ENCODE peak calls at places on chromosome 1, in seven cellular contexts. R is stimulated activated CD8-positive, alpha-beta memory T cell treated with anti-CD3 and anti-CD28 coated beads, Interleukin-15, amount 100 ng/mL, for 4 hours; M is cardiac muscle cell; Y is CD8-positive, alpha-beta T cell; I is GOT3; O is activated naive CD4-positive, alpha-beta T cell treated with anti-CD3 and anti-CD28 coated beads, Interleukin-2, amount 10 ng/mL, durations not matched to agents 7 days and 5 days; W is H4. B is an unnamed sample.

GRCh38 chr1:157775101-157775870 is 1.6 kb downstream of the FCRL2 start:
- DNase-seq in R (no peak), M (no peak), Y (no peak), I (no peak), O (no peak), W (no peak), B (no peak)

GRCh38 chr1:192270398-192270797 is 46.4 kb upstream of the RGS21 start:
- DNase-seq in R (no peak), M (no peak), Y (no peak), I (no peak), O (no peak), W (no peak), B (no peak)

GRCh38 chr1:79100385-79100784 is 93.9 kb upstream of the ADGRL4 start:
- DNase-seq in R (no peak), M (no peak), Y (no peak), I (no peak), O (no peak), W (peak; percentile 29), B (no peak)

GRCh38 chr1:10897321-10897980 is 101.0 kb upstream of the CASZ1 start:
- DNase-seq in R (no peak), M (no peak), Y (no peak), I (no peak), O (no peak), W (no peak), B (no peak)

GRCh38 chr1:21622466-21623315 is 46.5 kb downstream of the RAP1GAP start:
- DNase-seq in R (no peak), M (peak; percentile 86), Y (peak; percentile 9), I (no peak), O (peak; percentile 56), W (no peak), B (no peak)

GRCh38 chr1:1044455-1044854 is 24.5 kb downstream of the AGRN start:
- DNase-seq in R (no peak), M (no peak), Y (no peak), I (no peak), O (no peak), W (no peak), B (no peak)

GRCh38 chr1:93880731-93881130 is 1.7 kb upstream of the DNTTIP2 start:
- DNase-seq in R (no peak), M (no peak), Y (no peak), I (no peak), O (no peak), W (no peak), B (no peak)

GRCh38 chr1:48735753-48736152 is 40.9 kb downstream of the BEND5 start:
- DNase-seq in R (no peak), M (no peak), Y (no peak), I (no peak), O (no peak), W (no peak), B (no peak)

GRCh38 chr1:230708631-230709580 is 5.0 kb downstream of the AGT start:
- DNase-seq in R (no peak), M (no peak), Y (no peak), I (no peak), O (no peak), W (peak; percentile 57), B (no peak)

GRCh38 chr1:248686815-248687214 is 15.8 kb downstream of the OR14I1 start:
- DNase-seq in R (no peak), M (no peak), Y (no peak), I (no peak), O (peak; percentile 29), W (peak; percentile 23), B (peak; percentile 2)

GRCh38 chr1:67931198-67931597 is 97.9 kb upstream of the GNG12 start:
- DNase-seq in R (no peak), M (no peak), Y (no peak), I (no peak), O (no peak), W (no peak), B (no peak)

GRCh38 chr1:6948416-6948815 is 163.2 kb downstream of the CAMTA1 start:
- DNase-seq in R (no peak), M (no peak), Y (no peak), I (no peak), O (no peak), W (no peak), B (no peak)

GRCh38 chr1:23394664-23395063 is 25.0 kb upstream of the ZNF436 start:
- DNase-seq in R (no peak), M (peak; percentile 47), Y (no peak), I (peak; percentile 23), O (no peak), W (peak; percentile 87), B (no peak)

GRCh38 chr1:24318988-24319863 is at the start of gene GRHL3:
- DNase-seq in R (no peak), M (peak; percentile 27), Y (no peak), I (no peak), O (no peak), W (no peak), B (no peak)

GRCh38 chr1:66300280-66300973 is 233.5 kb upstream of the SGIP1 start:
- DNase-seq in R (no peak), M (no peak), Y (no peak), I (no peak), O (no peak), W (no peak), B (no peak)

GRCh38 chr1:32895325-32896215 is 5.6 kb downstream of the TMEM54 start:
- DNase-seq in R (no peak), M (no peak), Y (no peak), I (no peak), O (no peak), W (no peak), B (no peak)

GRCh38 chr1:197614916-197615692 is 160.2 kb downstream of the DENND1B start:
- DNase-seq in R (no peak), M (peak; percentile 57), Y (no peak), I (no peak), O (peak; percentile 33), W (peak; percentile 42), B (no peak)

GRCh38 chr1:110783292-110783918 is 89.5 kb upstream of the CD53 start:
- DNase-seq in R (no peak), M (peak; percentile 68), Y (peak; percentile 43), I (no peak), O (peak; percentile 64), W (peak; percentile 53), B (peak; percentile 34)

GRCh38 chr1:210633140-210633539 is 304.4 kb downstream of the HHAT start:
- DNase-seq in R (no peak), M (no peak), Y (no peak), I (no peak), O (no peak), W (no peak), B (no peak)

GRCh38 chr1:10751561-10752085 is 44.8 kb downstream of the CASZ1 start:
- DNase-seq in R (no peak), M (no peak), Y (no peak), I (no peak), O (no peak), W (no peak), B (no peak)

GRCh38 chr1:7235871-7236472 is 450.7 kb downstream of the CAMTA1 start:
- DNase-seq in R (no peak), M (no peak), Y (no peak), I (no peak), O (no peak), W (no peak), B (no peak)

GRCh38 chr1:27990920-27991537 is 31.3 kb downstream of the XKR8 start:
- DNase-seq in R (no peak), M (no peak), Y (no peak), I (no peak), O (no peak), W (no peak), B (no peak)

GRCh38 chr1:7902478-7903084 is 38.1 kb downstream of the TNFRSF9 start:
- DNase-seq in R (peak; percentile 23), M (peak; percentile 75), Y (peak; percentile 42), I (peak; percentile 30), O (peak; percentile 65), W (peak; percentile 69), B (peak; percentile 20)

GRCh38 chr1:214720561-214720960 is 117.6 kb downstream of the CENPF start:
- DNase-seq in R (no peak), M (no peak), Y (no peak), I (no peak), O (no peak), W (no peak), B (no peak)

GRCh38 chr1:55146781-55147180 is 68.4 kb downstream of the USP24 start:
- DNase-seq in R (no peak), M (no peak), Y (no peak), I (no peak), O (no peak), W (no peak), B (no peak)

GRCh38 chr1:26983863-26984262 is 9.6 kb upstream of the TRNP1 start:
- DNase-seq in R (no peak), M (no peak), Y (no peak), I (no peak), O (no peak), W (no peak), B (no peak)

GRCh38 chr1:27589841-27590426 is 14.0 kb downstream of the AHDC1 start:
- DNase-seq in R (no peak), M (peak; percentile 57), Y (no peak), I (no peak), O (no peak), W (peak; percentile 36), B (no peak)

GRCh38 chr1:7554343-7555270 is 216.5 kb upstream of the VAMP3 start:
- DNase-seq in R (no peak), M (no peak), Y (no peak), I (no peak), O (no peak), W (no peak), B (no peak)

GRCh38 chr1:248821101-248821500 is 4.6 kb downstream of the SH3BP5L start:
- DNase-seq in R (no peak), M (no peak), Y (no peak), I (no peak), O (no peak), W (no peak), B (no peak)

GRCh38 chr1:5995871-5996630 is 3.8 kb upstream of the NPHP4 start:
- DNase-seq in R (no peak), M (no peak), Y (no peak), I (no peak), O (no peak), W (no peak), B (no peak)

GRCh38 chr1:36157115-36157903 is 1.3 kb downstream of the MAP7D1 start:
- DNase-seq in R (no peak), M (no peak), Y (no peak), I (no peak), O (peak; percentile 35), W (no peak), B (no peak)

GRCh38 chr1:88787023-88787903 is 103.2 kb downstream of the PKN2 start:
- DNase-seq in R (no peak), M (no peak), Y (no peak), I (no peak), O (no peak), W (no peak), B (no peak)

GRCh38 chr1:1630191-1630964 is 1.6 kb upstream of the MMP23B start:
- DNase-seq in R (peak; percentile 94), M (peak; percentile 62), Y (peak; percentile 93), I (no peak), O (peak; percentile 96), W (no peak), B (peak; percentile 94)

GRCh38 chr1:247111636-247112478 is 7.7 kb upstream of the ZNF669 start:
- DNase-seq in R (no peak), M (peak; percentile 77), Y (no peak), I (no peak), O (no peak), W (no peak), B (no peak)

GRCh38 chr1:109113787-109114568 is at the start of gene ELAPOR1:
- DNase-seq in R (peak; percentile 85), M (no peak), Y (peak; percentile 75), I (no peak), O (peak; percentile 92), W (no peak), B (peak; percentile 77)

GRCh38 chr1:17765444-17766411 is 10.6 kb downstream of the ACTL8 start:
- DNase-seq in R (no peak), M (no peak), Y (no peak), I (peak; percentile 59), O (no peak), W (peak; percentile 67), B (no peak)

GRCh38 chr1:180352021-180352420 is 122.0 kb downstream of the LHX4 start:
- DNase-seq in R (no peak), M (no peak), Y (no peak), I (no peak), O (no peak), W (no peak), B (no peak)

GRCh38 chr1:100767176-100767876 is 47.8 kb downstream of the VCAM1 start:
- DNase-seq in R (no peak), M (no peak), Y (no peak), I (no peak), O (no peak), W (no peak), B (no peak)